ENCODE peak calls at places on chromosomes 13 and 19, in ten cellular contexts. B is tibial artery, O is upper lobe of left lung, I is small intestine, T is astrocyte, Y is uterus, W is colonic mucosa, E is cardiac muscle cell, L is transverse colon, G is right lobe of liver. K is an unnamed sample.

GRCh38 chr13:49814551-49815270 is 22.2 kb upstream of the KPNA3 start:
- DNase-seq in B (no peak), O (no peak), I (no peak), T (no peak), Y (no peak), W (no peak), E (no peak), L (no peak), G (no peak), K (no peak)

GRCh38 chr13:43908156-43909126 is 28.7 kb downstream of the LACC1 start:
- DNase-seq in B (no peak), O (no peak), I (peak; percentile 49), T (peak; percentile 74), Y (no peak), W (no peak), E (peak; percentile 77), L (no peak), G (no peak), K (no peak)

GRCh38 chr19:39253374-39254149 is 4.9 kb upstream of the IFNL4 start:
- DNase-seq in B (no peak), O (no peak), I (no peak), T (no peak), Y (no peak), W (no peak), E (no peak), L (no peak), G (no peak), K (no peak)

GRCh38 chr13:63190742-63191141 is 1775.1 kb upstream of the PCDH20 start:
- DNase-seq in B (no peak), O (no peak), I (no peak), T (peak; percentile 90), Y (no peak), W (no peak), E (peak; percentile 22), L (no peak), G (no peak), K (no peak)

GRCh38 chr19:41249707-41250423 is 14.3 kb upstream of the HNRNPUL1 start:
- DNase-seq in B (no peak), O (no peak), I (no peak), T (no peak), Y (no peak), W (no peak), E (no peak), L (no peak), G (no peak), K (no peak)

GRCh38 chr19:42857544-42857867 is 22.0 kb downstream of the PSG1 start:
- DNase-seq in B (no peak), O (no peak), I (no peak), T (no peak), Y (no peak), W (no peak), E (no peak), L (no peak), G (no peak), K (no peak)

GRCh38 chr13:81658598-81659370 is 1317.9 kb upstream of the SPRY2 start:
- DNase-seq in B (no peak), O (no peak), I (no peak), T (no peak), Y (no peak), W (no peak), E (no peak), L (no peak), G (no peak), K (no peak)

GRCh38 chr13:84405286-84405685 is 523.0 kb upstream of the SLITRK1 start:
- DNase-seq in B (no peak), O (no peak), I (no peak), T (peak; percentile 58), Y (no peak), W (no peak), E (peak; percentile 11), L (no peak), G (no peak), K (no peak)

GRCh38 chr13:98582947-98583346 is 6.0 kb upstream of the STK24 start:
- DNase-seq in B (no peak), O (no peak), I (no peak), T (no peak), Y (no peak), W (no peak), E (no peak), L (no peak), G (no peak), K (no peak)

GRCh38 chr19:17860331-17860992 is 752 bp downstream of the RPL18A start:
- DNase-seq in B (no peak), O (no peak), I (no peak), T (no peak), Y (no peak), W (no peak), E (no peak), L (no peak), G (no peak), K (no peak)

GRCh38 chr19:39341122-39341719 is 1.0 kb upstream of the SAMD4B start:
- DNase-seq in B (peak; percentile 43), O (peak; percentile 49), I (no peak), T (no peak), Y (peak; percentile 43), W (peak; percentile 38), E (peak; percentile 38), L (peak; percentile 42), G (peak; percentile 60), K (peak; percentile 72)

GRCh38 chr19:55041627-55042343 is 3.7 kb upstream of the GP6 start:
- DNase-seq in B (no peak), O (no peak), I (no peak), T (no peak), Y (no peak), W (no peak), E (no peak), L (no peak), G (no peak), K (no peak)

GRCh38 chr13:93066187-93066586 is 160.4 kb upstream of the GPC6 start:
- DNase-seq in B (no peak), O (no peak), I (no peak), T (peak; percentile 94), Y (no peak), W (no peak), E (peak; percentile 89), L (no peak), G (no peak), K (no peak)

GRCh38 chr19:50203281-50204080 is at the start of gene MYH14:
- DNase-seq in B (peak; percentile 27), O (peak; percentile 91), I (peak; percentile 96), T (no peak), Y (peak; percentile 18), W (peak; percentile 91), E (peak; percentile 70), L (peak; percentile 93), G (peak; percentile 95), K (no peak)

GRCh38 chr13:30864352-30865130 is 41.5 kb upstream of the MEDAG start:
- DNase-seq in B (no peak), O (no peak), I (no peak), T (peak; percentile 99), Y (peak; percentile 44), W (no peak), E (peak; percentile 89), L (no peak), G (no peak), K (no peak)

GRCh38 chr13:112821340-112822055 is 131.7 kb downstream of the ATP11A start:
- DNase-seq in B (no peak), O (peak; percentile 18), I (no peak), T (no peak), Y (no peak), W (no peak), E (no peak), L (no peak), G (no peak), K (peak; percentile 41)

GRCh38 chr13:110403721-110404120 is 96.6 kb downstream of the COL4A2 start:
- DNase-seq in B (no peak), O (no peak), I (no peak), T (peak; percentile 75), Y (no peak), W (no peak), E (no peak), L (no peak), G (no peak), K (no peak)

DNA sequence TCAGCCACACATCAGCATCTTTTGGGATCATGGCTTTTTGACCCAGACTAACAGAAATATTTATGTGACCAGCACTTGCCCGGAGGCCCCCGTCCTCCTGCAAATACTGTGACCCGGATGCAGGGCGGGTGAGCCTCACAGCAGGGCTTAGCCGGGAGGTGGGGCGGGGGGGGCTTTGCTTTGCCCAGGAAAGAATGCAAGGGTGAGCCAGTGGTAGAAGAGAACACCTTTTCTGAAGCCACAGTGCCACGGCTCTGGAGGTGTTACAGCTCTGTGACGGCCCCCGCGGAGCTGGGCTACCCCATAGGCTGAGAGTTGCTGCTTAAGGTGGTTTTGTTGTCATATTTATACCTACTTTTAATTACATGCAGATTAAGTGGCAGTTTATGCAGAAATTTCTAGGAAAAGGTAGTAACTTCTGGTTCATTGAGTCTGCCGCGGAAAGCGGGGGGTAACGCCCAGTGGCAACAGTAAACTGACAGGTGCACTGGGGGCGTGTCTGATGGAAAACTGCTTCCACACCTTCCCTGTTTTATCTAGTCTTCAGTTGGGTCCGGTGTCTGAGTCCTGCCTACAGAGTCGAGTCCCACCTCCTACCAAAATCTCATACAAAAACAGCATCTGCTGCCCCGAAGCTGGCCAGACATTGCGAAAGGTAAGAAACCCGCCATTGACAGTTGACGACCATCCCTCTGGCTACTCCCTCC is 187.9 kb downstream of the TEX29 start:
- DNase-seq in B (no peak), O (no peak), I (no peak), T (no peak), Y (no peak), W (no peak), E (no peak), L (no peak), G (no peak), K (no peak)
- H3K9me3 ChIP-seq in B (no peaks in the 10 kb centered on the region), O (no peaks in the 10 kb centered on the region), I (no peaks in the 10 kb centered on the region), T (no peaks in the 10 kb centered on the region), Y (no peaks in the 10 kb centered on the region), W (no peaks in the 10 kb centered on the region), E (no peaks in the 10 kb centered on the region), L (no peaks in the 10 kb centered on the region), G (no peaks in the 10 kb centered on the region), K (no peaks in the 10 kb centered on the region)

GRCh38 chr13:107941345-107942029 is 273.8 kb downstream of the LIG4 start:
- DNase-seq in B (no peak), O (no peak), I (no peak), T (no peak), Y (no peak), W (no peak), E (no peak), L (no peak), G (no peak), K (no peak)
- H3K4me1 ChIP-seq in B (no peaks in the 10 kb centered on the region), O (no peaks in the 10 kb centered on the region), I (no peaks in the 10 kb centered on the region), T (no peaks in the 10 kb centered on the region), Y (no peaks in the 10 kb centered on the region), W (no peaks in the 10 kb centered on the region), E (no peaks in the 10 kb centered on the region), L (no peaks in the 10 kb centered on the region), G (no peaks in the 10 kb centered on the region), K (no peaks in the 10 kb centered on the region)

DNA sequence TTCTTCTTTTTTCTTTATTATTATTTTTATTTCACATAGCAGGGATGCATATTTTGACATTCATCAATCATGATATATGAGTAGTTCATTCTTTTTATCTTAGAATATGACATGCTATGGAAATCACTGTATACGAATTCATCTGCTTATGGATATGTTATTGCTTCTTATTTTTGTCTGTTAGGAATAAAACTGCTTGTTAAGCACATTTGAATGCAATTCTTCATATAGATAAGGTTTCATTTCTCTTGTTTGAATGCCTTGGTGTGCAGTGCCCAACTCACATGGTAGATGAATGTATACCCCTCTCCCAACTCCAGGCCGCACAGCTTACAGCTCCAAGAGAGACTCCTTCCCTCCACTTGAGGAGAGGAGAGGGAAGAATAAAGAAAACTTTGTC is 11.3 kb downstream of the ZNF776 start:
- DNase-seq in B (no peak), O (no peak), I (no peak), T (no peak), Y (no peak), W (no peak), E (no peak), L (no peak), G (no peak), K (no peak)
- H3K9me3 ChIP-seq in B (peaks cover 9% of the 10 kb centered on the region), O (peaks cover 87% of the 10 kb centered on the region), I (no peaks in the 10 kb centered on the region), T (peaks cover 41% of the 10 kb centered on the region), Y (no peaks in the 10 kb centered on the region), W (peaks cover 9% of the 10 kb centered on the region), E (no peaks in the 10 kb centered on the region), L (peaks cover 35% of the 10 kb centered on the region), G (no peaks in the 10 kb centered on the region), K (peaks cover 47% of the 10 kb centered on the region)

GRCh38 chr13:109255457-109255856 is 530.9 kb downstream of the IRS2 start:
- DNase-seq in B (no peak), O (no peak), I (no peak), T (no peak), Y (no peak), W (no peak), E (no peak), L (no peak), G (no peak), K (no peak)
- H3K4me1 ChIP-seq in B (peaks cover 6% of the 10 kb centered on the region), O (no peaks in the 10 kb centered on the region), I (no peaks in the 10 kb centered on the region), T (peaks cover 14% of the 10 kb centered on the region), Y (no peaks in the 10 kb centered on the region), W (no peaks in the 10 kb centered on the region), E (no peaks in the 10 kb centered on the region), L (no peaks in the 10 kb centered on the region), G (no peaks in the 10 kb centered on the region), K (no peaks in the 10 kb centered on the region)

K was measured in suprapubic skin.